ENCODE peak calls at places on chromosomes 2 and 18, in eight cellular contexts. C, J, W, B, H, Q, M and T are unnamed samples.

GRCh38 chr2:158501301-158501700 is 44.5 kb downstream of the PKP4 start:
- DNase-seq in C (peak; percentile 68), J (no peak), W (no peak), B (no peak), H (no peak), Q (no peak), M (no peak), T (no peak)

GRCh38 chr2:120066708-120067547 is 54.1 kb downstream of the EPB41L5 start:
- DNase-seq in C (no peak), J (peak; percentile 20), W (no peak), B (peak; percentile 47), H (peak; percentile 19), Q (peak; percentile 11), M (no peak), T (peak; percentile 25)

GRCh38 chr2:219782999-219783398 is 155.6 kb downstream of the SLC4A3 start:
- DNase-seq in C (no peak), J (no peak), W (no peak), B (no peak), H (no peak), Q (no peak), M (no peak), T (no peak)

GRCh38 chr2:31122133-31122532 is 16.1 kb downstream of the GALNT14 start:
- DNase-seq in C (no peak), J (no peak), W (no peak), B (no peak), H (no peak), Q (no peak), M (no peak), T (no peak)

GRCh38 chr18:78813898-78814297 is 165.7 kb upstream of the SALL3 start:
- DNase-seq in C (no peak), J (no peak), W (no peak), B (no peak), H (no peak), Q (no peak), M (no peak), T (no peak)

GRCh38 chr18:48228301-48228715 is 180.9 kb downstream of the ZBTB7C start:
- DNase-seq in C (peak; percentile 72), J (no peak), W (peak; percentile 63), B (no peak), H (peak; percentile 6), Q (peak; percentile 32), M (peak; percentile 70), T (peak; percentile 8)

GRCh38 chr2:43217228-43218220 is 8.9 kb downstream of the ZFP36L2 start:
- DNase-seq in C (no peak), J (no peak), W (no peak), B (peak; percentile 90), H (no peak), Q (no peak), M (no peak), T (no peak)

GRCh38 chr2:177021686-177022085 is 190.9 kb upstream of the HNRNPA3 start:
- DNase-seq in C (no peak), J (no peak), W (no peak), B (no peak), H (no peak), Q (no peak), M (no peak), T (peak; percentile 17)

GRCh38 chr2:12316464-12316863 is 400.3 kb upstream of the TRIB2 start:
- DNase-seq in C (no peak), J (no peak), W (no peak), B (no peak), H (no peak), Q (no peak), M (no peak), T (no peak)

GRCh38 chr2:24111407-24111861 is 11.7 kb downstream of the PFN4 start:
- DNase-seq in C (no peak), J (peak; percentile 27), W (no peak), B (peak; percentile 47), H (peak; percentile 64), Q (no peak), M (no peak), T (peak; percentile 44)

GRCh38 chr2:73343992-73344391 is 41.6 kb upstream of the ALMS1 start:
- DNase-seq in C (no peak), J (no peak), W (no peak), B (no peak), H (no peak), Q (no peak), M (no peak), T (no peak)

GRCh38 chr18:56835331-56835730 is 184.2 kb downstream of the WDR7 start:
- DNase-seq in C (no peak), J (no peak), W (no peak), B (no peak), H (peak; percentile 41), Q (no peak), M (no peak), T (no peak)

GRCh38 chr2:23069935-23070334 is 315.0 kb upstream of the KLHL29 start:
- DNase-seq in C (no peak), J (no peak), W (no peak), B (no peak), H (no peak), Q (no peak), M (no peak), T (no peak)

GRCh38 chr18:6405237-6406074 is 9.3 kb downstream of the L3MBTL4 start:
- DNase-seq in C (no peak), J (peak; percentile 36), W (no peak), B (no peak), H (no peak), Q (no peak), M (no peak), T (no peak)

GRCh38 chr18:36015629-36016028 is 43.1 kb downstream of the RMP24 start:
- DNase-seq in C (no peak), J (no peak), W (no peak), B (no peak), H (no peak), Q (no peak), M (no peak), T (no peak)

GRCh38 chr2:20532634-20533437 is 86.0 kb downstream of the RHOB start:
- DNase-seq in C (no peak), J (no peak), W (peak; percentile 13), B (no peak), H (no peak), Q (no peak), M (no peak), T (no peak)

GRCh38 chr2:75100011-75100680 is 99.2 kb downstream of the TACR1 start:
- DNase-seq in C (no peak), J (peak; percentile 42), W (no peak), B (no peak), H (peak; percentile 42), Q (no peak), M (no peak), T (peak; percentile 65)

GRCh38 chr2:56448403-56448998 is 264.7 kb downstream of the CCDC85A start:
- DNase-seq in C (no peak), J (no peak), W (no peak), B (no peak), H (peak; percentile 18), Q (no peak), M (no peak), T (peak; percentile 17)

DNA sequence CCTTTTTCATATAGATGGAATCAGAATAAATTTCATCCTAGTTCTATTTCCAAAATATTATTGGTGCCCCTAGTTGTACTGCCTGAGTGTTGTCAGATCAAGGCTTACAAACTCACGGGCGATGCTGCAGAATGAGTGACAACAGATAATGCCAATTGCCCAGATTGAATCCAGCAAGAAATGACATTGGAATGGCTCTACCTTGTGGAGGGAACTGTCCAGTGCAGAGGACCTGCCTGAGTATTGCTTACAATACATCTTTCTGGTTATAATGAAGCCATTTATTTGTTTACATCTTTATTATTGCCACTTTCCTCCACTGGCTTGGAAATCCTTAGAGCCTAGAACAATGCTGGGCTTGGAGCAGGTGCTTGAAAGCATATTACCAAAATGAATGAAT is 7.8 kb upstream of the IL1R2 start:
- DNase-seq in C (no peak), J (no peak), W (no peak), B (no peak), H (peak; percentile 41), Q (no peak), M (no peak), T (peak; percentile 32)
- TF ChIP-seq CTCF in C (peak; percentile 48), J (peak; percentile 67), W (peak; percentile 14), B (peak; percentile 45), H (peak; percentile 60), Q (peak; percentile 5), M (no peak), T (peak; percentile 60)

DNA sequence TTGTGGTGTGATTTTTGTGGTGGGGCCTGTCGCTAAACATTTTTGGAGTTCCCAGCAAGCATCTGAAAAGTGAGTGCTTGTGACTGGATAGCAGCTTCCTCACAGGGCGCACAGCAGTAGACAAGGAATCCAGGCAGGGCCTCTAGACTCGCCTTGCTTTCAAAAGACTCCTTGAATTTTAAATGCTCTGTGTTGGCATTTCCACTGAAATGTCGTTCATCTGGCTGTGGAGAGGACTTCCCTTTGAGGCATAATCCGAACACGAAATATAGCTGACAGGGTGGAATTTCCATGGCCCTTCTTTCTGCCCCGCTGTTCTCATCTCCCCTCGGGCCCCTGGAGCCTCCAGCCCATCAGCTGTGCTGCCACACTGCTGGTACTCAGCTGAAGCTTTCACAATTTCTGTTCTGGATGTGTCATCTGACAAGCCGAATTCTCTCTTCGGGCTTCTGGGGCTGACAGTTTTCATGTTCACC is 126.2 kb downstream of the FAM168B start:
- DNase-seq in C (no peak), J (no peak), W (no peak), B (no peak), H (no peak), Q (no peak), M (no peak), T (no peak)
- H3K4me3 ChIP-seq in C (no peak overlapping the region), J (no peak overlapping the region), W (no peak overlapping the region), B (no peak overlapping the region), H (no peak overlapping the region), Q (no peak overlapping the region), M (no peak overlapping the region), T (no peak overlapping the region)

DNA sequence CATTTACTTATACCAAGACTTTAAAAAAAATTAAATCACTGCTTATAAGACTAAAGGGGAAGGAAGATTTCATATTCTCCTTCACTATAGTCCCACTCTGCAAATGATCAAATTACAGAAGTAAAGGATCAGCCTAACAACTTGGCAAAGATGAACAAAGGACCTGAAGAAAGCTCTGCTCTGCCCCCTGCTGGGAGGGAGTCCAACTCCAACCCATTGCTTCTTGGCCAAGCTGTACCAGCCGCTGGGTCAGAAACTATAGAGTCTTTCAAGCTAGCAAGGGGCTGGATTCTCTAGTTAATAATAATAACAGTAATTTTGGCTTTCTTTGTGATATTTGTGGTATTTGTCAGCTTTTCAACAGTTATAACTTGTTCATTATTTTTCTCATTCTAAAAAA is 927.0 kb upstream of the CRIM1 start:
- DNase-seq in C (no peak), J (peak; percentile 1), W (no peak), B (peak; percentile 63), H (peak; percentile 18), Q (no peak), M (no peak), T (no peak)
- TF ChIP-seq CTCF in C (peak; percentile 38), J (peak; percentile 71), W (no peak), B (peak; percentile 28), H (peak; percentile 36), Q (no peak), M (no peak), T (peak; percentile 19)

DNA sequence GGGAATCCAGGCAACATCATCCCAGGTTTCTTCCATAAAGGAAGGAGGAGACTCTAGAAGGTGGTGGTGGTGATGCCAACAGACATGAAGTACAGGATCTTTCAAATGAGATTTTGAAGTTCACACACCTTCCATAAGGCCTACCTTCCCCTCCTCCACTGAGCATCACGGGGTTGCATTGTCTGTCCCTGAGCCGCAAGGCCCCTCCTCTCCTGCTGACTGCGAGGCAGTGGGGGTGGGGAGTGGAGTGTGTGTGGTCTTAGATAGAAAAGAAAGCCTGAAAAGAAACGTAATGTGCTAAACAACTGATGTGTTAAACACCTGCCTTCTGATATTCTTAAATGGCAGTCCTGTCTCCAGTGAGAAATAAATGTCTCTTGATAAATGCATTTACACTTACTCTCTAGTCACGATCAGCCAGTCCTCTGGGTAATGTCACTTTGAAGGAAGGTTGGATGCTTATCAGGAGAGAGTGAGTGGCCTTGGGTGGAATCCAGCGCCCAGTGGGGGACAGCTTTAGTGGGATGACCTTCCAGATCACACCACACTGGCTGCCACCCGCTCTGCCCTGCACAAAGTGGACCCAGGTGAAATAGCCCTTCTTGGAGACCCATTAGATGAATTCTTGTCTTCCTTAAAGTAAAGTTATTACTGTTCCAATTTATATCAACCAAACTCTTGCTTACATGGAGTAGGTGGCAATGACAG is 5.4 kb upstream of the SCYGR5 start:
- DNase-seq in C (no peak), J (no peak), W (no peak), B (peak; percentile 28), H (no peak), Q (no peak), M (no peak), T (no peak)
- H3K4me3 ChIP-seq in C (no peak overlapping the region), J (no peak overlapping the region), W (no peak overlapping the region), B (no peak overlapping the region), H (no peak overlapping the region), Q (no peak overlapping the region), M (no peak overlapping the region), T (no peak overlapping the region)